ENCODE peak calls at places on chromosomes 4 and X, in ten cellular contexts. X, H, Q, B, E, L, P, K, I and C are unnamed samples.
A peak's percentile ranks its signal among the peaks of the same experiment; 100 is the strongest.

GRCh38 chr4:1490906-1491629 is 84.8 kb upstream of the NKX1-1 start:
- DNase-seq in X (no peak), H (no peak), Q (no peak), B (no peak), E (no peak), L (no peak), P (no peak), K (no peak), I (no peak), C (no peak)

GRCh38 chr4:67713531-67714247 is 12.7 kb upstream of the UBA6 start:
- DNase-seq in X (no peak), H (peak; percentile 53), Q (no peak), B (no peak), E (no peak), L (peak; percentile 60), P (no peak), K (no peak), I (peak; percentile 25), C (no peak)

GRCh38 chr4:173169428-173170209 is 1.0 kb downstream of the GALNT7 start:
- DNase-seq in X (peak; percentile 76), H (peak; percentile 28), Q (no peak), B (peak; percentile 71), E (peak; percentile 48), L (peak; percentile 40), P (peak; percentile 66), K (peak; percentile 58), I (peak; percentile 57), C (peak; percentile 57)

GRCh38 chr4:185227131-185227551 is 17.7 kb downstream of the SNX25 start:
- DNase-seq in X (no peak), H (no peak), Q (no peak), B (no peak), E (no peak), L (no peak), P (no peak), K (no peak), I (no peak), C (no peak)

GRCh38 chrX:150324035-150324728 is 38.9 kb upstream of the MAMLD1 start:
- DNase-seq in X (no peak), H (no peak), Q (peak; percentile 2), B (no peak), E (no peak), L (peak; percentile 87), P (no peak), K (no peak), I (peak; percentile 70), C (no peak)

GRCh38 chrX:13165747-13166146 is 121.3 kb upstream of the FAM9C start:
- DNase-seq in X (no peak), H (no peak), Q (no peak), B (no peak), E (no peak), L (no peak), P (no peak), K (no peak), I (no peak), C (no peak)

GRCh38 chrX:111352424-111352823 is 59.6 kb downstream of the DCX start:
- DNase-seq in X (no peak), H (peak; percentile 33), Q (no peak), B (no peak), E (no peak), L (peak; percentile 94), P (no peak), K (no peak), I (peak; percentile 11), C (no peak)

GRCh38 chrX:24146283-24146865 is 3.2 kb upstream of the ZFX start:
- DNase-seq in X (no peak), H (no peak), Q (no peak), B (no peak), E (no peak), L (no peak), P (no peak), K (no peak), I (peak; percentile 42), C (no peak)

GRCh38 chr4:106299977-106300376 is 16.0 kb downstream of the TBCK start:
- DNase-seq in X (no peak), H (no peak), Q (no peak), B (no peak), E (no peak), L (no peak), P (no peak), K (no peak), I (no peak), C (no peak)

GRCh38 chrX:17441965-17442364 is 67.0 kb downstream of the NHS start:
- DNase-seq in X (no peak), H (no peak), Q (no peak), B (no peak), E (no peak), L (peak; percentile 78), P (no peak), K (no peak), I (peak; percentile 48), C (no peak)

GRCh38 chr4:59247032-59247431 is 1953.1 kb upstream of the ADGRL3 start:
- DNase-seq in X (no peak), H (no peak), Q (peak; percentile 2), B (no peak), E (no peak), L (no peak), P (no peak), K (no peak), I (no peak), C (no peak)

GRCh38 chrX:31228909-31229308 is 157.1 kb upstream of the FTHL17 start:
- DNase-seq in X (no peak), H (no peak), Q (no peak), B (no peak), E (no peak), L (no peak), P (no peak), K (no peak), I (no peak), C (no peak)

GRCh38 chr4:52664479-52664878 is 5.4 kb upstream of the USP46 start:
- DNase-seq in X (no peak), H (no peak), Q (no peak), B (no peak), E (no peak), L (no peak), P (no peak), K (no peak), I (no peak), C (no peak)

GRCh38 chr4:100742045-100742444 is 224.2 kb upstream of the EMCN start:
- DNase-seq in X (no peak), H (no peak), Q (peak; percentile 27), B (no peak), E (no peak), L (peak; percentile 75), P (no peak), K (no peak), I (peak; percentile 45), C (no peak)

GRCh38 chrX:120839506-120839905 is 36.2 kb downstream of the CT47B1 start:
- DNase-seq in X (no peak), H (no peak), Q (no peak), B (no peak), E (no peak), L (peak; percentile 70), P (no peak), K (no peak), I (peak; percentile 13), C (no peak)

GRCh38 chr4:2255501-2256155 is 6.3 kb downstream of the MXD4 start:
- DNase-seq in X (peak; percentile 83), H (peak; percentile 52), Q (no peak), B (no peak), E (no peak), L (peak; percentile 33), P (no peak), K (no peak), I (no peak), C (peak; percentile 7)

GRCh38 chrX:114532093-114532805 is 51.6 kb upstream of the HTR2C start:
- DNase-seq in X (no peak), H (peak; percentile 3), Q (no peak), B (no peak), E (no peak), L (peak; percentile 1), P (no peak), K (no peak), I (no peak), C (no peak)

GRCh38 chr4:41454393-41454792 is 83.6 kb upstream of the LIMCH1 start:
- DNase-seq in X (no peak), H (no peak), Q (no peak), B (no peak), E (no peak), L (no peak), P (no peak), K (no peak), I (no peak), C (no peak)

GRCh38 chr4:124202106-124202505 is 510.4 kb downstream of the ANKRD50 start:
- DNase-seq in X (no peak), H (no peak), Q (no peak), B (no peak), E (no peak), L (peak; percentile 70), P (no peak), K (no peak), I (peak; percentile 34), C (no peak)

GRCh38 chr4:34157546-34157945 is 2086.8 kb downstream of the ARAP2 start:
- DNase-seq in X (no peak), H (no peak), Q (no peak), B (no peak), E (no peak), L (peak; percentile 66), P (no peak), K (no peak), I (peak; percentile 10), C (no peak)

GRCh38 chr4:48175328-48175727 is 41.3 kb upstream of the TXK start:
- DNase-seq in X (no peak), H (no peak), Q (no peak), B (no peak), E (no peak), L (no peak), P (no peak), K (no peak), I (no peak), C (no peak)

GRCh38 chr4:4872148-4872903 is 12.9 kb downstream of the MSX1 start:
- DNase-seq in X (no peak), H (no peak), Q (no peak), B (no peak), E (no peak), L (no peak), P (no peak), K (no peak), I (no peak), C (no peak)

GRCh38 chrX:3136161-3136961 is 95.1 kb downstream of the ARSF start:
- DNase-seq in X (no peak), H (no peak), Q (no peak), B (no peak), E (no peak), L (no peak), P (no peak), K (no peak), I (no peak), C (no peak)

GRCh38 chr4:159273126-159273438 is 170.2 kb downstream of the RAPGEF2 start:
- DNase-seq in X (no peak), H (no peak), Q (peak; percentile 47), B (no peak), E (no peak), L (peak; percentile 48), P (no peak), K (no peak), I (peak; percentile 42), C (no peak)

GRCh38 chr4:3642056-3642630 is 109.9 kb upstream of the LRPAP1 start:
- DNase-seq in X (no peak), H (no peak), Q (no peak), B (no peak), E (no peak), L (no peak), P (no peak), K (no peak), I (no peak), C (no peak)

GRCh38 chr4:109444182-109444844 is 10.7 kb downstream of the SEC24B start:
- DNase-seq in X (no peak), H (no peak), Q (no peak), B (no peak), E (no peak), L (no peak), P (no peak), K (no peak), I (no peak), C (no peak)

GRCh38 chrX:130264573-130264972 is 4.1 kb downstream of the ZNF280C start:
- DNase-seq in X (no peak), H (no peak), Q (no peak), B (no peak), E (no peak), L (peak; percentile 12), P (no peak), K (no peak), I (no peak), C (no peak)

GRCh38 chrX:64894454-64895038 is 81.7 kb downstream of the ZC4H2 start:
- DNase-seq in X (peak; percentile 2), H (peak; percentile 4), Q (no peak), B (peak; percentile 20), E (peak; percentile 8), L (peak; percentile 7), P (peak; percentile 32), K (no peak), I (no peak), C (peak; percentile 13)